ENCODE peak calls at places on chromosomes 16 and 17, in seven cellular contexts. One of them, this sample, is unnamed.
A peak's percentile ranks its signal among the peaks of the same experiment; 100 is the strongest.

GRCh38 chr16:88602091-88602490 is 31.9 kb downstream of the ZC3H18 start:
- DNase-seq in endothelial cell of umbilical vein: no peak
- DNase-seq in GM12878: no peak
- DNase-seq in astrocyte: no peak
- DNase-seq in esophagus squamous epithelium: no peak
- DNase-seq in PC-3: no peak
- DNase-seq in uterus: no peak
- DNase-seq in this sample: peak; percentile 58

GRCh38 chr16:19164285-19164684 is 3.8 kb upstream of the SYT17 start:
- DNase-seq in PC-3: no peak
- DNase-seq in astrocyte: no peak
- DNase-seq in esophagus squamous epithelium: no peak
- DNase-seq in endothelial cell of umbilical vein: no peak
- DNase-seq in uterus: no peak
- DNase-seq in GM12878: no peak
- DNase-seq in this sample: no peak

GRCh38 chr17:9684955-9685621 is 39.8 kb downstream of the USP43 start:
- DNase-seq in uterus: no peak
- DNase-seq in esophagus squamous epithelium: no peak
- DNase-seq in endothelial cell of umbilical vein: no peak
- DNase-seq in astrocyte: peak; percentile 35
- DNase-seq in GM12878: no peak
- DNase-seq in PC-3: peak; percentile 69
- DNase-seq in this sample: no peak

GRCh38 chr16:50068550-50068949 is 2.8 kb downstream of the HEATR3 start:
- DNase-seq in PC-3: no peak
- DNase-seq in endothelial cell of umbilical vein: peak; percentile 26
- DNase-seq in uterus: no peak
- DNase-seq in esophagus squamous epithelium: no peak
- DNase-seq in GM12878: no peak
- DNase-seq in astrocyte: peak; percentile 50
- DNase-seq in this sample: no peak

GRCh38 chr16:70634861-70635260 is 11.5 kb upstream of the IL34 start:
- DNase-seq in astrocyte: peak; percentile 73
- DNase-seq in uterus: no peak
- DNase-seq in GM12878: no peak
- DNase-seq in esophagus squamous epithelium: no peak
- DNase-seq in endothelial cell of umbilical vein: no peak
- DNase-seq in PC-3: no peak
- DNase-seq in this sample: no peak

GRCh38 chr17:40415390-40415789 is 2.3 kb downstream of the TOP2A start:
- DNase-seq in endothelial cell of umbilical vein: peak; percentile 47
- DNase-seq in GM12878: no peak
- DNase-seq in astrocyte: no peak
- DNase-seq in esophagus squamous epithelium: no peak
- DNase-seq in uterus: no peak
- DNase-seq in PC-3: peak; percentile 48
- DNase-seq in this sample: no peak

GRCh38 chr17:15255713-15256454 is 9.2 kb downstream of the PMP22 start:
- DNase-seq in endothelial cell of umbilical vein: no peak
- DNase-seq in uterus: peak; percentile 46
- DNase-seq in astrocyte: peak; percentile 82
- DNase-seq in esophagus squamous epithelium: no peak
- DNase-seq in PC-3: peak; percentile 34
- DNase-seq in GM12878: no peak
- DNase-seq in this sample: no peak

GRCh38 chr16:19872935-19873334 is 11.7 kb downstream of the GPRC5B start:
- DNase-seq in endothelial cell of umbilical vein: no peak
- DNase-seq in uterus: no peak
- DNase-seq in PC-3: no peak
- DNase-seq in GM12878: no peak
- DNase-seq in esophagus squamous epithelium: no peak
- DNase-seq in astrocyte: no peak
- DNase-seq in this sample: no peak

GRCh38 chr17:41402161-41402560 is 4.8 kb upstream of the KRT31 start:
- DNase-seq in esophagus squamous epithelium: no peak
- DNase-seq in endothelial cell of umbilical vein: no peak
- DNase-seq in astrocyte: peak; percentile 77
- DNase-seq in PC-3: no peak
- DNase-seq in GM12878: no peak
- DNase-seq in uterus: no peak
- DNase-seq in this sample: no peak

GRCh38 chr17:79003661-79004411 is 5.7 kb downstream of the CANT1 start:
- DNase-seq in astrocyte: no peak
- DNase-seq in GM12878: no peak
- DNase-seq in PC-3: no peak
- DNase-seq in esophagus squamous epithelium: no peak
- DNase-seq in uterus: peak; percentile 6
- DNase-seq in endothelial cell of umbilical vein: no peak
- DNase-seq in this sample: no peak

GRCh38 chr17:17433260-17433659 is 43.5 kb upstream of the MED9 start:
- DNase-seq in endothelial cell of umbilical vein: no peak
- DNase-seq in astrocyte: no peak
- DNase-seq in PC-3: no peak
- DNase-seq in uterus: no peak
- DNase-seq in esophagus squamous epithelium: no peak
- DNase-seq in GM12878: no peak
- DNase-seq in this sample: peak; percentile 68

GRCh38 chr17:5419959-5420653 is at the start of gene RPAIN:
- DNase-seq in GM12878: no peak
- DNase-seq in endothelial cell of umbilical vein: no peak
- DNase-seq in esophagus squamous epithelium: peak; percentile 43
- DNase-seq in uterus: peak; percentile 85
- DNase-seq in astrocyte: no peak
- DNase-seq in PC-3: peak; percentile 78
- DNase-seq in this sample: peak; percentile 86

GRCh38 chr16:87762071-87762571 is 3.7 kb downstream of the KLHDC4 start:
- DNase-seq in endothelial cell of umbilical vein: no peak
- DNase-seq in uterus: no peak
- DNase-seq in GM12878: no peak
- DNase-seq in astrocyte: no peak
- DNase-seq in PC-3: no peak
- DNase-seq in esophagus squamous epithelium: no peak
- DNase-seq in this sample: no peak

GRCh38 chr17:81471804-81472456 is 40.7 kb downstream of the ACTG1 start:
- DNase-seq in astrocyte: no peak
- DNase-seq in endothelial cell of umbilical vein: peak; percentile 32
- DNase-seq in PC-3: no peak
- DNase-seq in GM12878: no peak
- DNase-seq in esophagus squamous epithelium: no peak
- DNase-seq in uterus: peak; percentile 88
- DNase-seq in this sample: peak; percentile 62

GRCh38 chr16:22369221-22369811 is 5.1 kb downstream of the CDR2 start:
- DNase-seq in astrocyte: no peak
- DNase-seq in endothelial cell of umbilical vein: peak; percentile 87
- DNase-seq in esophagus squamous epithelium: no peak
- DNase-seq in GM12878: no peak
- DNase-seq in uterus: no peak
- DNase-seq in PC-3: peak; percentile 15
- DNase-seq in this sample: no peak

GRCh38 chr16:23587726-23588125 is 8.4 kb downstream of the NDUFAB1 start:
- DNase-seq in GM12878: no peak
- DNase-seq in PC-3: peak; percentile 8
- DNase-seq in uterus: no peak
- DNase-seq in astrocyte: peak; percentile 96
- DNase-seq in esophagus squamous epithelium: no peak
- DNase-seq in endothelial cell of umbilical vein: no peak
- DNase-seq in this sample: no peak

GRCh38 chr17:2737693-2738092 is 11.8 kb downstream of the CCDC92B start:
- DNase-seq in uterus: no peak
- DNase-seq in esophagus squamous epithelium: no peak
- DNase-seq in astrocyte: no peak
- DNase-seq in PC-3: no peak
- DNase-seq in endothelial cell of umbilical vein: no peak
- DNase-seq in GM12878: no peak
- DNase-seq in this sample: no peak

GRCh38 chr16:74291577-74292208 is 4.9 kb upstream of the PSMD7 start:
- DNase-seq in uterus: no peak
- DNase-seq in PC-3: no peak
- DNase-seq in astrocyte: no peak
- DNase-seq in esophagus squamous epithelium: no peak
- DNase-seq in endothelial cell of umbilical vein: no peak
- DNase-seq in GM12878: no peak
- DNase-seq in this sample: no peak

GRCh38 chr17:72342061-72342460 is 221.2 kb downstream of the SOX9 start:
- DNase-seq in endothelial cell of umbilical vein: no peak
- DNase-seq in astrocyte: no peak
- DNase-seq in GM12878: no peak
- DNase-seq in uterus: no peak
- DNase-seq in esophagus squamous epithelium: no peak
- DNase-seq in PC-3: no peak
- DNase-seq in this sample: no peak

GRCh38 chr16:68230956-68231355 is 5.0 kb downstream of the ESRP2 start:
- DNase-seq in endothelial cell of umbilical vein: no peak
- DNase-seq in esophagus squamous epithelium: no peak
- DNase-seq in PC-3: no peak
- DNase-seq in uterus: no peak
- DNase-seq in GM12878: no peak
- DNase-seq in astrocyte: no peak
- DNase-seq in this sample: no peak

GRCh38 chr16:65070831-65071230 is 51.0 kb downstream of the CDH11 start:
- DNase-seq in GM12878: no peak
- DNase-seq in astrocyte: peak; percentile 98
- DNase-seq in endothelial cell of umbilical vein: peak; percentile 82
- DNase-seq in PC-3: peak; percentile 90
- DNase-seq in esophagus squamous epithelium: no peak
- DNase-seq in uterus: peak; percentile 69
- DNase-seq in this sample: peak; percentile 43

GRCh38 chr17:61494325-61495160 is 42.3 kb downstream of the TBX4 start:
- DNase-seq in PC-3: no peak
- DNase-seq in endothelial cell of umbilical vein: no peak
- DNase-seq in esophagus squamous epithelium: no peak
- DNase-seq in GM12878: no peak
- DNase-seq in astrocyte: no peak
- DNase-seq in uterus: no peak
- DNase-seq in this sample: no peak

GRCh38 chr17:78759203-78759968 is 22.7 kb downstream of the CYTH1 start:
- DNase-seq in astrocyte: peak; percentile 72
- DNase-seq in uterus: no peak
- DNase-seq in PC-3: no peak
- DNase-seq in esophagus squamous epithelium: no peak
- DNase-seq in endothelial cell of umbilical vein: peak; percentile 46
- DNase-seq in GM12878: no peak
- DNase-seq in this sample: no peak

GRCh38 chr17:58039975-58040374 is 32.9 kb upstream of the SRSF1 start:
- DNase-seq in uterus: no peak
- DNase-seq in endothelial cell of umbilical vein: no peak
- DNase-seq in esophagus squamous epithelium: no peak
- DNase-seq in GM12878: no peak
- DNase-seq in PC-3: no peak
- DNase-seq in astrocyte: no peak
- DNase-seq in this sample: no peak

GRCh38 chr16:69930117-69930776 is 20.9 kb upstream of the CLEC18A start:
- DNase-seq in astrocyte: no peak
- DNase-seq in endothelial cell of umbilical vein: peak; percentile 58
- DNase-seq in GM12878: no peak
- DNase-seq in uterus: peak; percentile 55
- DNase-seq in esophagus squamous epithelium: no peak
- DNase-seq in PC-3: peak; percentile 68
- DNase-seq in this sample: peak; percentile 47

GRCh38 chr17:55770220-55770870 is 19.5 kb downstream of the PCTP start:
- DNase-seq in endothelial cell of umbilical vein: peak; percentile 49
- DNase-seq in uterus: no peak
- DNase-seq in GM12878: no peak
- DNase-seq in astrocyte: peak; percentile 36
- DNase-seq in esophagus squamous epithelium: no peak
- DNase-seq in PC-3: peak; percentile 86
- DNase-seq in this sample: no peak
- TF ChIP-seq CTCF in endothelial cell of umbilical vein: peak; percentile 31
- TF ChIP-seq CTCF in uterus: peak; percentile 56
- TF ChIP-seq CTCF in GM12878: peak; percentile 24
- TF ChIP-seq CTCF in astrocyte: peak; percentile 58
- TF ChIP-seq CTCF in esophagus squamous epithelium: peak; percentile 56
- TF ChIP-seq CTCF in PC-3: peak; percentile 84
- TF ChIP-seq CTCF in this sample: peak; percentile 14

DNA sequence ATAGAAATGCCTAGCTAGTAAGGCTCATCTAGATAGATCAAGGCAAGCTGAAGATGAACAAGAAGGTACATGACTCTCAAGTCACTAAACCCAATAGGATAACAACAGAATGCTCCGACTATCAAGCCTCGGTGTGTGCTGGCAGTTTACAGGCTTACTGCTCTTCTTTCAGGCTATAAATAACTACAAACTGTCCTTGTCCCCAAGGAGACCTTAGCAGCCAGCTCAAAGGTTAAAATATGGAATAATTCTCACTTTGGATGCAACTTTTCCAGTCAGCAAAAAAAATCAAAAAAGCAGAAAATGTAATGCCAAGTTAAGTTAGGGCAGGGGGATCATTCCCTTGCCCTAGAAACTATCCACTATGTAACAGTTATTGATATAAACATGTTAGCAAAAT is 44.6 kb downstream of the SPOP start:
- DNase-seq in PC-3: no peak
- DNase-seq in astrocyte: no peak
- DNase-seq in esophagus squamous epithelium: no peak
- DNase-seq in endothelial cell of umbilical vein: no peak
- DNase-seq in GM12878: no peak
- DNase-seq in uterus: no peak
- DNase-seq in this sample: no peak
- H3K4me1 ChIP-seq in PC-3: peaks cover 13% of the 10 kb centered on the region
- H3K4me1 ChIP-seq in astrocyte: peaks cover 33% of the 10 kb centered on the region
- H3K4me1 ChIP-seq in esophagus squamous epithelium: peaks cover 5% of the 10 kb centered on the region
- H3K4me1 ChIP-seq in endothelial cell of umbilical vein: peaks cover 17% of the 10 kb centered on the region
- H3K4me1 ChIP-seq in GM12878: no peaks in the 10 kb centered on the region
- H3K4me1 ChIP-seq in uterus: peaks cover 13% of the 10 kb centered on the region
- H3K4me1 ChIP-seq in this sample: peaks cover 37% of the 10 kb centered on the region

GRCh38 chr16:30077656-30078055 is 1.9 kb downstream of the PPP4C start:
- DNase-seq in uterus: no peak
- DNase-seq in PC-3: no peak
- DNase-seq in esophagus squamous epithelium: no peak
- DNase-seq in endothelial cell of umbilical vein: no peak
- DNase-seq in astrocyte: no peak
- DNase-seq in GM12878: no peak
- DNase-seq in this sample: no peak
- TF ChIP-seq CTCF in uterus: no peak
- TF ChIP-seq CTCF in PC-3: no peak
- TF ChIP-seq CTCF in esophagus squamous epithelium: no peak
- TF ChIP-seq CTCF in endothelial cell of umbilical vein: no peak
- TF ChIP-seq CTCF in astrocyte: no peak
- TF ChIP-seq CTCF in GM12878: no peak
- TF ChIP-seq CTCF in this sample: no peak

GRCh38 chr17:29581583-29582253 is 7.7 kb downstream of the GIT1 start:
- DNase-seq in PC-3: no peak
- DNase-seq in esophagus squamous epithelium: no peak
- DNase-seq in astrocyte: no peak
- DNase-seq in uterus: no peak
- DNase-seq in GM12878: no peak
- DNase-seq in endothelial cell of umbilical vein: no peak
- DNase-seq in this sample: no peak
- H3K4me1 ChIP-seq in PC-3: no peaks in the 10 kb centered on the region
- H3K4me1 ChIP-seq in esophagus squamous epithelium: peaks cover 59% of the 10 kb centered on the region
- H3K4me1 ChIP-seq in astrocyte: peaks cover 28% of the 10 kb centered on the region
- H3K4me1 ChIP-seq in uterus: peaks cover 10% of the 10 kb centered on the region
- H3K4me1 ChIP-seq in GM12878: peaks cover 18% of the 10 kb centered on the region
- H3K4me1 ChIP-seq in endothelial cell of umbilical vein: peaks cover 30% of the 10 kb centered on the region
- H3K4me1 ChIP-seq in this sample: no peaks in the 10 kb centered on the region

GRCh38 chr17:13306310-13306962 is 288.6 kb upstream of the ELAC2 start:
- DNase-seq in PC-3: peak; percentile 86
- DNase-seq in uterus: no peak
- DNase-seq in GM12878: no peak
- DNase-seq in esophagus squamous epithelium: no peak
- DNase-seq in endothelial cell of umbilical vein: no peak
- DNase-seq in astrocyte: peak; percentile 74
- DNase-seq in this sample: no peak
- TF ChIP-seq CTCF in PC-3: peak; percentile 85
- TF ChIP-seq CTCF in uterus: no peak
- TF ChIP-seq CTCF in GM12878: peak; percentile 6
- TF ChIP-seq CTCF in esophagus squamous epithelium: peak; percentile 18
- TF ChIP-seq CTCF in endothelial cell of umbilical vein: no peak
- TF ChIP-seq CTCF in astrocyte: peak; percentile 76
- TF ChIP-seq CTCF in this sample: no peak

This sample was measured in lung.